ENCODE peak calls at places on chromosome 11, in ten cellular contexts. One of them, this sample, is unnamed. For H3K4me1, the result is how much of the 10 kb centered on the place peaks cover.

GRCh38 chr11:75315439-75315805 is 36.0 kb downstream of the ARRB1 start:
- DNase-seq in colonic mucosa: no peak
- DNase-seq in PC-3: no peak
- DNase-seq in fibroblast of lung: no peak
- DNase-seq in pancreas: peak
- DNase-seq in CD8-positive, alpha-beta T cell: no peak
- DNase-seq in kidney: peak
- DNase-seq in RWPE2: no peak
- DNase-seq in right atrium auricular region: no peak
- DNase-seq in mammary epithelial cell: no peak
- DNase-seq in this sample: no peak

GRCh38 chr11:122714484-122714883 is 59.0 kb downstream of the UBASH3B start:
- DNase-seq in colonic mucosa: no peak
- DNase-seq in PC-3: no peak
- DNase-seq in fibroblast of lung: no peak
- DNase-seq in pancreas: no peak
- DNase-seq in CD8-positive, alpha-beta T cell: no peak
- DNase-seq in kidney: no peak
- DNase-seq in RWPE2: no peak
- DNase-seq in right atrium auricular region: no peak
- DNase-seq in mammary epithelial cell: no peak
- DNase-seq in this sample: no peak

GRCh38 chr11:65915821-65916251 is 3.0 kb downstream of the C11orf68 start:
- DNase-seq in colonic mucosa: peak
- DNase-seq in PC-3: peak
- DNase-seq in fibroblast of lung: peak
- DNase-seq in pancreas: peak
- DNase-seq in CD8-positive, alpha-beta T cell: no peak
- DNase-seq in kidney: peak
- DNase-seq in RWPE2: peak
- DNase-seq in right atrium auricular region: peak
- DNase-seq in mammary epithelial cell: peak
- DNase-seq in this sample: peak

GRCh38 chr11:116427903-116428637 is 344.7 kb downstream of the BUD13 start:
- DNase-seq in colonic mucosa: peak
- DNase-seq in PC-3: peak
- DNase-seq in fibroblast of lung: peak
- DNase-seq in pancreas: no peak
- DNase-seq in CD8-positive, alpha-beta T cell: no peak
- DNase-seq in kidney: no peak
- DNase-seq in RWPE2: no peak
- DNase-seq in right atrium auricular region: no peak
- DNase-seq in mammary epithelial cell: peak
- DNase-seq in this sample: no peak

GRCh38 chr11:132187814-132188213 is 817.4 kb downstream of the NTM start:
- DNase-seq in colonic mucosa: no peak
- DNase-seq in PC-3: no peak
- DNase-seq in fibroblast of lung: peak
- DNase-seq in pancreas: no peak
- DNase-seq in CD8-positive, alpha-beta T cell: no peak
- DNase-seq in kidney: no peak
- DNase-seq in RWPE2: no peak
- DNase-seq in right atrium auricular region: no peak
- DNase-seq in mammary epithelial cell: no peak
- DNase-seq in this sample: no peak

GRCh38 chr11:125942771-125943428 is 2.9 kb upstream of the VSIG10L2 start:
- DNase-seq in colonic mucosa: no peak
- DNase-seq in PC-3: no peak
- DNase-seq in fibroblast of lung: no peak
- DNase-seq in pancreas: no peak
- DNase-seq in CD8-positive, alpha-beta T cell: no peak
- DNase-seq in kidney: no peak
- DNase-seq in RWPE2: no peak
- DNase-seq in right atrium auricular region: peak
- DNase-seq in mammary epithelial cell: no peak
- DNase-seq in this sample: no peak

GRCh38 chr11:7892751-7893356 is 38.2 kb downstream of the OR10A6 start:
- DNase-seq in colonic mucosa: no peak
- DNase-seq in PC-3: peak
- DNase-seq in fibroblast of lung: peak
- DNase-seq in pancreas: no peak
- DNase-seq in CD8-positive, alpha-beta T cell: no peak
- DNase-seq in kidney: no peak
- DNase-seq in RWPE2: no peak
- DNase-seq in right atrium auricular region: no peak
- DNase-seq in mammary epithelial cell: peak
- DNase-seq in this sample: no peak

GRCh38 chr11:45817191-45817590 is 12.2 kb downstream of the SLC35C1 start:
- DNase-seq in colonic mucosa: no peak
- DNase-seq in PC-3: no peak
- DNase-seq in fibroblast of lung: no peak
- DNase-seq in pancreas: no peak
- DNase-seq in CD8-positive, alpha-beta T cell: no peak
- DNase-seq in kidney: no peak
- DNase-seq in RWPE2: no peak
- DNase-seq in right atrium auricular region: no peak
- DNase-seq in mammary epithelial cell: no peak
- DNase-seq in this sample: no peak

GRCh38 chr11:124941703-124942102 is 5.9 kb upstream of the HEPACAM start:
- DNase-seq in colonic mucosa: no peak
- DNase-seq in PC-3: no peak
- DNase-seq in fibroblast of lung: no peak
- DNase-seq in pancreas: no peak
- DNase-seq in CD8-positive, alpha-beta T cell: no peak
- DNase-seq in kidney: no peak
- DNase-seq in RWPE2: no peak
- DNase-seq in right atrium auricular region: no peak
- DNase-seq in mammary epithelial cell: no peak
- DNase-seq in this sample: no peak

GRCh38 chr11:8682219-8683114 is at the start of the genes RPL27A and TRIM66:
- DNase-seq in colonic mucosa: peak
- DNase-seq in PC-3: peak
- DNase-seq in fibroblast of lung: peak
- DNase-seq in pancreas: peak
- DNase-seq in CD8-positive, alpha-beta T cell: peak
- DNase-seq in kidney: peak
- DNase-seq in RWPE2: peak
- DNase-seq in right atrium auricular region: peak
- DNase-seq in mammary epithelial cell: peak
- DNase-seq in this sample: peak

GRCh38 chr11:69925366-69926196 is 106.4 kb upstream of the FGF3 start:
- DNase-seq in colonic mucosa: no peak
- DNase-seq in PC-3: no peak
- DNase-seq in fibroblast of lung: no peak
- DNase-seq in pancreas: no peak
- DNase-seq in CD8-positive, alpha-beta T cell: no peak
- DNase-seq in kidney: peak
- DNase-seq in RWPE2: peak
- DNase-seq in right atrium auricular region: no peak
- DNase-seq in mammary epithelial cell: no peak
- DNase-seq in this sample: no peak

GRCh38 chr11:123616505-123617198 is 37.8 kb downstream of the SCN3B start:
- DNase-seq in colonic mucosa: no peak
- DNase-seq in PC-3: no peak
- DNase-seq in fibroblast of lung: peak
- DNase-seq in pancreas: no peak
- DNase-seq in CD8-positive, alpha-beta T cell: no peak
- DNase-seq in kidney: peak
- DNase-seq in RWPE2: peak
- DNase-seq in right atrium auricular region: peak
- DNase-seq in mammary epithelial cell: peak
- DNase-seq in this sample: no peak

GRCh38 chr11:128339721-128340271 is 247.6 kb downstream of the ETS1 start:
- DNase-seq in colonic mucosa: no peak
- DNase-seq in PC-3: no peak
- DNase-seq in fibroblast of lung: no peak
- DNase-seq in pancreas: no peak
- DNase-seq in CD8-positive, alpha-beta T cell: no peak
- DNase-seq in kidney: no peak
- DNase-seq in RWPE2: no peak
- DNase-seq in right atrium auricular region: no peak
- DNase-seq in mammary epithelial cell: no peak
- DNase-seq in this sample: no peak

GRCh38 chr11:57546869-57547518 is 9.6 kb downstream of the SMTNL1 start:
- DNase-seq in colonic mucosa: no peak
- DNase-seq in PC-3: peak
- DNase-seq in fibroblast of lung: peak
- DNase-seq in pancreas: no peak
- DNase-seq in CD8-positive, alpha-beta T cell: no peak
- DNase-seq in kidney: no peak
- DNase-seq in RWPE2: no peak
- DNase-seq in right atrium auricular region: no peak
- DNase-seq in mammary epithelial cell: peak
- DNase-seq in this sample: no peak

GRCh38 chr11:120057028-120057330 is 80.9 kb downstream of the TRIM29 start:
- DNase-seq in colonic mucosa: no peak
- DNase-seq in PC-3: no peak
- DNase-seq in fibroblast of lung: no peak
- DNase-seq in pancreas: no peak
- DNase-seq in CD8-positive, alpha-beta T cell: no peak
- DNase-seq in kidney: no peak
- DNase-seq in RWPE2: no peak
- DNase-seq in right atrium auricular region: peak
- DNase-seq in mammary epithelial cell: no peak
- DNase-seq in this sample: no peak

GRCh38 chr11:131465746-131466145 is 95.3 kb downstream of the NTM start:
- DNase-seq in colonic mucosa: no peak
- DNase-seq in PC-3: no peak
- DNase-seq in fibroblast of lung: no peak
- DNase-seq in pancreas: no peak
- DNase-seq in CD8-positive, alpha-beta T cell: no peak
- DNase-seq in kidney: no peak
- DNase-seq in RWPE2: no peak
- DNase-seq in right atrium auricular region: no peak
- DNase-seq in mammary epithelial cell: no peak
- DNase-seq in this sample: no peak

GRCh38 chr11:33268945-33269567 is 11.9 kb downstream of the HIPK3 start:
- DNase-seq in colonic mucosa: no peak
- DNase-seq in PC-3: peak
- DNase-seq in fibroblast of lung: peak
- DNase-seq in pancreas: no peak
- DNase-seq in CD8-positive, alpha-beta T cell: no peak
- DNase-seq in kidney: no peak
- DNase-seq in RWPE2: no peak
- DNase-seq in right atrium auricular region: no peak
- DNase-seq in mammary epithelial cell: no peak
- DNase-seq in this sample: no peak

GRCh38 chr11:88175004-88175706 is at the start of gene RAB38:
- DNase-seq in colonic mucosa: peak
- DNase-seq in PC-3: no peak
- DNase-seq in fibroblast of lung: peak
- DNase-seq in pancreas: peak
- DNase-seq in CD8-positive, alpha-beta T cell: no peak
- DNase-seq in kidney: peak
- DNase-seq in RWPE2: peak
- DNase-seq in right atrium auricular region: no peak
- DNase-seq in mammary epithelial cell: peak
- DNase-seq in this sample: peak
- H3K4me1 ChIP-seq in colonic mucosa: under half
- H3K4me1 ChIP-seq in PC-3: under half
- H3K4me1 ChIP-seq in fibroblast of lung: under half
- H3K4me1 ChIP-seq in pancreas: under half
- H3K4me1 ChIP-seq in CD8-positive, alpha-beta T cell: under half
- H3K4me1 ChIP-seq in kidney: under half
- H3K4me1 ChIP-seq in RWPE2: half or more
- H3K4me1 ChIP-seq in right atrium auricular region: under half
- H3K4me1 ChIP-seq in mammary epithelial cell: half or more
- H3K4me1 ChIP-seq in this sample: under half

DNA sequence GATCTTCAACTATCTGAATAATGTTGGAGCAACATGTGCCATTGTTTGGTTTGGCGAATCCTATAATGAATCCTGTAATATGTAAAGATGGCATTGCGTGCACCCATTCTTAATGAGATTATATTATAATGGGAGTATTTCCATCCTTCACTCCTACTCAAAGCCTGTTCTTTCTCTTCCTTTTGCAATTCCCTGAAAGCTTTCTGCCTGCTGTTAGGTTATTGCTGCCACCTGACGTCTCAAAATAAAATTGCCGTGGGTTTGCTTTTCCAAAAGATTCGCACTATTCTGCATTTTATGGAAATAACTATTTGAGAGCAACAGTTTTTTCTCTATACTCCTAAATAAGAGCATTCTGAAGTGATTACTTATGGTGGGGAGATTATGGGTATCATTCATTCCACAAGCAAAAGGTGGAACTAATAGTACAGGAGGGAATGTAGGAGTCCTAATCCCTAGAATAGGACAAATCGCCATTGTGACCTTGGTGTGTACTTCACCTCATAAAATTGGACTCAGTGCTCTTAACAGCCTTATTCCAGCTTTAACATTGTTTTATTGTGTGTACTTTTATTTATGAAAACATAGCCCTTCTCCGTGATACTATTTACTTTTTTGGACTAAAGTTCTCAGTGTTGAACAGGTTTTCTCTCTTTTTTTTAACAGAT is 69.6 kb upstream of the ALKBH3 start:
- DNase-seq in colonic mucosa: no peak
- DNase-seq in PC-3: peak
- DNase-seq in fibroblast of lung: no peak
- DNase-seq in pancreas: no peak
- DNase-seq in CD8-positive, alpha-beta T cell: no peak
- DNase-seq in kidney: no peak
- DNase-seq in RWPE2: no peak
- DNase-seq in right atrium auricular region: no peak
- DNase-seq in mammary epithelial cell: no peak
- DNase-seq in this sample: no peak
- TF ChIP-seq CTCF in colonic mucosa: peak
- TF ChIP-seq CTCF in PC-3: peak
- TF ChIP-seq CTCF in fibroblast of lung: peak
- TF ChIP-seq CTCF in pancreas: no peak
- TF ChIP-seq CTCF in CD8-positive, alpha-beta T cell: no peak
- TF ChIP-seq CTCF in kidney: peak
- TF ChIP-seq CTCF in RWPE2: no peak
- TF ChIP-seq CTCF in right atrium auricular region: peak
- TF ChIP-seq CTCF in mammary epithelial cell: no peak
- TF ChIP-seq CTCF in this sample: peak

DNA sequence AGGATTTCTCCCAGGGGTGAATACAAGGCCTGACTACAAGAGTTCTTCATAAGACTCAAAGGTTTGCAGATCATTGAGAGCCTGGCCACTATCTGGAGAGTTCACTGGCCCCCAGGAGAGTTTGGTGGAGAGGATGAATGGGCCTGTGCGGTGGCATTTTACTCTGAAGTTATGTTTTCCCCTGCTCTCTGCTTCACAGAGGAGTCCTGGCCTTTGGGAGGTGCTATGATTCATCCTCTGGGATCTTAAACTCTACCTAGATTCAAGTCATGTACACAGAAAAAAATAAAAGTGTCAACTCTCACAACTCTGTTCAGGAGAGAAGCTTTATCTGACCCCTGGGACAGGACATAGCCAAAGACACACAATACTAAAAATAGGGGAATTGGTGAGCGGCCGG is 159.1 kb upstream of the CARD18 start:
- DNase-seq in colonic mucosa: no peak
- DNase-seq in PC-3: peak
- DNase-seq in fibroblast of lung: peak
- DNase-seq in pancreas: no peak
- DNase-seq in CD8-positive, alpha-beta T cell: no peak
- DNase-seq in kidney: no peak
- DNase-seq in RWPE2: no peak
- DNase-seq in right atrium auricular region: no peak
- DNase-seq in mammary epithelial cell: no peak
- DNase-seq in this sample: no peak
- H3K4me3 ChIP-seq in colonic mucosa: no peak
- H3K4me3 ChIP-seq in PC-3: no peak
- H3K4me3 ChIP-seq in fibroblast of lung: no peak
- H3K4me3 ChIP-seq in pancreas: no peak
- H3K4me3 ChIP-seq in CD8-positive, alpha-beta T cell: no peak
- H3K4me3 ChIP-seq in kidney: no peak
- H3K4me3 ChIP-seq in RWPE2: no peak
- H3K4me3 ChIP-seq in right atrium auricular region: no peak
- H3K4me3 ChIP-seq in mammary epithelial cell: no peak
- H3K4me3 ChIP-seq in this sample: no peak

GRCh38 chr11:76455931-76456330 is 11.1 kb downstream of the EMSY start:
- DNase-seq in colonic mucosa: no peak
- DNase-seq in PC-3: no peak
- DNase-seq in fibroblast of lung: peak
- DNase-seq in pancreas: no peak
- DNase-seq in CD8-positive, alpha-beta T cell: no peak
- DNase-seq in kidney: no peak
- DNase-seq in RWPE2: no peak
- DNase-seq in right atrium auricular region: no peak
- DNase-seq in mammary epithelial cell: no peak
- DNase-seq in this sample: no peak
- H3K4me1 ChIP-seq in colonic mucosa: under half
- H3K4me1 ChIP-seq in PC-3: under half
- H3K4me1 ChIP-seq in fibroblast of lung: under half
- H3K4me1 ChIP-seq in pancreas: under half
- H3K4me1 ChIP-seq in CD8-positive, alpha-beta T cell: under half
- H3K4me1 ChIP-seq in kidney: under half
- H3K4me1 ChIP-seq in RWPE2: under half
- H3K4me1 ChIP-seq in right atrium auricular region: under half
- H3K4me1 ChIP-seq in mammary epithelial cell: under half
- H3K4me1 ChIP-seq in this sample: under half

This sample was measured in tibial artery.